ENCODE peak calls at places on chromosomes 4 and X, in four cellular contexts. A is AG04449, Q is OCI-LY7, H is AG04450. I is an unnamed sample.

GRCh38 chr4:4182835-4183568 is 43.7 kb downstream of the OTOP1 start:
- DNase-seq in A (no peak), Q (peak; percentile 58), H (no peak), I (no peak)

GRCh38 chrX:18173494-18174180 is 47.0 kb downstream of the BEND2 start:
- DNase-seq in A (no peak), Q (no peak), H (no peak), I (no peak)

GRCh38 chr4:82823062-82823461 is 24.5 kb upstream of the SCD5 start:
- DNase-seq in A (peak; percentile 19), Q (no peak), H (no peak), I (no peak)

GRCh38 chrX:103565752-103566151 is 19.6 kb upstream of the TCEAL4 start:
- DNase-seq in A (peak; percentile 24), Q (no peak), H (peak; percentile 6), I (no peak)

GRCh38 chrX:57900961-57901360 is 9.3 kb downstream of the ZXDA start:
- DNase-seq in A (no peak), Q (no peak), H (no peak), I (no peak)

GRCh38 chrX:9465380-9466114 is 689 bp downstream of the TBL1X start:
- DNase-seq in A (no peak), Q (peak; percentile 22), H (no peak), I (no peak)

GRCh38 chr4:1047976-1048780 is 36.8 kb downstream of the FGFRL1 start:
- DNase-seq in A (no peak), Q (no peak), H (no peak), I (no peak)

GRCh38 chr4:48943387-48943786 is 36.8 kb upstream of the OCIAD2 start:
- DNase-seq in A (no peak), Q (peak; percentile 13), H (no peak), I (no peak)

GRCh38 chrX:151396042-151396826 is 772 bp upstream of the VMA21 start:
- DNase-seq in A (no peak), Q (peak; percentile 49), H (peak; percentile 0), I (peak; percentile 8)

GRCh38 chr4:48620093-48620492 is 130.0 kb downstream of the ZAR1 start:
- DNase-seq in A (no peak), Q (no peak), H (no peak), I (no peak)

GRCh38 chrX:2262679-2263055 is 238.1 kb downstream of the DHRSX start:
- DNase-seq in A (no peak), Q (no peak), H (no peak), I (no peak)

GRCh38 chrX:108735680-108736508 is 469 bp downstream of the IRS4 start:
- DNase-seq in A (no peak), Q (no peak), H (no peak), I (no peak)

GRCh38 chrX:118761950-118762725 is 34.7 kb downstream of the IL13RA1 start:
- DNase-seq in A (no peak), Q (no peak), H (no peak), I (no peak)

GRCh38 chr4:153242848-153243324 is 38.6 kb downstream of the TRIM2 start:
- DNase-seq in A (no peak), Q (no peak), H (no peak), I (no peak)

GRCh38 chr4:7226464-7226863 is 34.1 kb downstream of the SORCS2 start:
- DNase-seq in A (no peak), Q (no peak), H (no peak), I (no peak)

GRCh38 chrX:86103061-86103460 is 45.2 kb upstream of the DACH2 start:
- DNase-seq in A (no peak), Q (no peak), H (no peak), I (no peak)

GRCh38 chr4:184330008-184330400 is 112.3 kb upstream of the ENPP6 start:
- DNase-seq in A (no peak), Q (no peak), H (no peak), I (no peak)

GRCh38 chr4:23717528-23718248 is 172.2 kb downstream of the PPARGC1A start:
- DNase-seq in A (no peak), Q (peak; percentile 39), H (no peak), I (no peak)

DNA sequence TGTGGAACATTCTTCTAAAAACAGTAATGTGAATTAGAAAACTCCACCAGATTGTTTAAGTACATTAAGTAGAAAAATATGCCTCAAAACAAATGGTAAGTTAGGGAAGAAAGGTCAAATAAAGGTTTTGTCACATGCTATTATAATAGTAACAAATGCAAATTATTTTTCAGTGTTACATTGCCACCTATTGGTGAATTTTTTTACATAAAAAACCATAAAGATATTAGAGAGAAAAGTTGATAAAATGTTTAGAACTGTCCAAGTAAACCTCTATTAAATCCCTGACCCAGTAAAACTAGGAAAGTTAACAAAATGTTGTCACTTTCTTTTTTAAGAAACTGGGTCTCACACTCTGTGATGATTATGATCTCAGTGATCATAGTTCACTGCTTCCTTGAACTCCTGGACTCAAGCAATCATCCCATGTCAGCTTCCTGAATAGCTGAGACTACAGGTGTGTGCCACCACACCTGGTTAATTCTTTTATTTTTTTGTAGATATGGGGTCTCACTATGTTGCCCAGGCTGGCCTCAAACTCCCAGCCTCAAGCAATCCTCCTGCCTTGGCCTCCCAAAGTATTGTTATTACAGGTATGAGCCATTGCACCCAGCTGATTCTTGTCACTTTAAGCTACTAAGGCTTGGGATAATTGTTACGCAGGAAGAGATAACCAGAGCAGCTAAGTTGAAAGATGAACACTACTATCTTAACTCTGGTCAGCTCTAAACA is 157.6 kb downstream of the ATRX start:
- DNase-seq in A (no peak), Q (no peak), H (no peak), I (no peak)
- TF ChIP-seq CTCF in A (no peak), Q (peak; percentile 47), H (no peak), I (no peak)

DNA sequence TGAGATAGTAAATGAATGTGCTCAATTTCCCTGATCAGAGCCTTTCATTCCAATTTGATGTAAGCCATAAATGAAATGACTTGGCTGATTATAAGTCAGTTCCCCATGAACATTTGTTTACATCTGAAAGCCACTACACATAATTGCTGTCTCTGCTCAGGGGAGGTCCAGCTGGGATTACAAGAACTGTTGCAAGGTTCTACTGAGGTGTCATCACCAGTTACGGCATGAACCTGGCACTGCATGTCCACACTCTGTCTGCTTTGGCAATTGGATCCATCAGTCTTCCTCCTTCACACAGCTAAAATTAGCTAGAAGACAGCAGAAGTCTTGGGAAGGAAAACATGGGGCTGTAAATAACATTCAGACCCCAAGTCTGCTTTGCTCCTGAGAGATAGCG is 12.8 kb upstream of the MBNL3 start:
- DNase-seq in A (no peak), Q (no peak), H (no peak), I (no peak)
- H3K4me3 ChIP-seq in A (no peak overlapping the region), Q (no peak overlapping the region), H (no peak overlapping the region), I (no peak overlapping the region)

GRCh38 chrX:78098108-78098507 is 5.9 kb upstream of the PGK1 start:
- DNase-seq in A (no peak), Q (no peak), H (no peak), I (no peak)

DNA sequence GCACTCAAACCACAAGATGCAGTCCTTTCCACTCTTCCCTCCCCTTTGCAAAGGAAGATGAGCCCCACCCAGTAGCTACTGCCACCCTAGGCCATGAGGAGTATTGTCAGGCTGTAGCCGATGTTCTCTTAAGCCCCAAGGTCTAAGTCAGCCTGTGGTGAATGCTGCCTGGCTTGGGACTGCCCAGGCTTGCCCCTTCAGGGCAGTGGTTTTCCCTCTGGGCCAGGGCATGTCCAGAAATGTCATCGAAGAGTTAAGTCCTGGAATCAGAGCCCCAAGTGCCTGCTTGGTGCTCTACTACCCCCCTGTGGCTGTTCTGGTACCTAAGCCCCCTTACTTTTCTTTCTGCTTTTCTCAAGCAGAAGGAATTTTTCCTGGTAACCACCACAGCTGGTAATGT is 11.8 kb upstream of the PGK1 start:
- DNase-seq in A (no peak), Q (peak; percentile 7), H (peak; percentile 37), I (no peak)
- TF ChIP-seq CTCF in A (peak; percentile 25), Q (peak; percentile 59), H (peak; percentile 69), I (peak; percentile 54)

GRCh38 chrX:155022587-155022986 is at the start of gene F8:
- DNase-seq in A (no peak), Q (no peak), H (no peak), I (no peak)
- H3K4me3 ChIP-seq in A (no peak within 1 kb of the TSS), Q (no peak within 1 kb of the TSS), H (no peak within 1 kb of the TSS), I (no peak within 1 kb of the TSS)

GRCh38 chr4:138867404-138867803 is 148.2 kb upstream of the NOCT start:
- DNase-seq in A (no peak), Q (no peak), H (no peak), I (no peak)
- TF ChIP-seq CTCF in A (no peak), Q (no peak), H (no peak), I (no peak)

DNA sequence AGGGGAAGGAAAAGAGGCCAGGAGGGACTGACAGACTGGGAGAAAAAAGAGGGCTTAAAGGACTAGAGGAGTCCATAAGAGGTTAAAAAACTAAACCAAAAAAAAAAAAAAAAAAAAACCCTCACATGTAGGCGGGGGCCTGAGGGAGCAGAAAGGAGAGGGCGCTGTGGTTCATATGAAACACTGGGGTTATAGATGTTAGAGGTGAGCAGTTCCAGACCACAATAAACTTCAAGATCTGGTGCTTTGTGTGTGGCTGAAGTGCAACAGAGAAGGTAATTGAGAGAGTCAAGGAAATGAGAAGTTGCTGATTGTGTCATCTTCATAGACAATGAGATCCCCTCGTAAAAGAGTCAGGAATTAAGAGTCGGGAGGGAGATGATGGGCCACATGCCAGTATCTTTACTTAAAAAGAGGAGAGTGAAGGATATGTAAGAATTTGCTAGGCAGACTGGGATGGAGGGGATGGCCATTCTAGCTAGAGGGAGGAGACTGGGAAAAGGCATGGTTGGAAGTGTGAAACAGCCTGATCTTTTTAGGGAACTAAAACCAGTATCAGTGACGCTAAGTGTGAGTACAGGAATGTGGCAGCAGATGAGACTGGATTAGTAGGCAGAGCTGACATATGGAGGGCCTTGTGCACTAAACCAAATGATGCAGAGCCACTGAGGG is 18.4 kb upstream of the OGT start:
- DNase-seq in A (no peak), Q (no peak), H (no peak), I (no peak)
- H3K4me3 ChIP-seq in A (no peak overlapping the region), Q (no peak overlapping the region), H (no peak overlapping the region), I (no peak overlapping the region)

GRCh38 chrX:129522184-129523059 is 868 bp downstream of the SMARCA1 start:
- DNase-seq in A (no peak), Q (no peak), H (no peak), I (no peak)
- TF ChIP-seq CTCF in A (peak; percentile 28), Q (no peak), H (peak; percentile 35), I (no peak)

GRCh38 chrX:13029831-13030771 is 14.3 kb downstream of the FAM9C start:
- DNase-seq in A (no peak), Q (no peak), H (no peak), I (no peak)
- H3K4me3 ChIP-seq in A (no peak overlapping the region), Q (no peak overlapping the region), H (no peak overlapping the region), I (no peak overlapping the region)